ENCODE peak calls at places on chromosomes 4 and X, in four cellular contexts. N, U, D and R are unnamed samples. For H3K4me1 and H3K27me3, the result is how much of the 10 kb centered on the place peaks cover.

GRCh38 chrX:70042399-70043371 is 7.1 kb downstream of the AWAT2 start:
- DNase-seq in N (peak), U (no peak), D (peak), R (peak)

GRCh38 chr4:4386736-4387392 is at the start of gene NSG1:
- DNase-seq in N (no peak), U (no peak), D (peak), R (no peak)

GRCh38 chr4:182144621-182145359 is 98.4 kb upstream of the TENM3 start:
- DNase-seq in N (no peak), U (no peak), D (no peak), R (no peak)

GRCh38 chr4:81756973-81757372 is 285.3 kb upstream of the RASGEF1B start:
- DNase-seq in N (no peak), U (no peak), D (no peak), R (no peak)

GRCh38 chr4:26217429-26217828 is 103.4 kb upstream of the RBPJ start:
- DNase-seq in N (no peak), U (no peak), D (no peak), R (no peak)

GRCh38 chrX:65723706-65724105 is 56.3 kb downstream of the MSN start:
- DNase-seq in N (no peak), U (no peak), D (no peak), R (no peak)

GRCh38 chr4:110087116-110087708 is 111.2 kb downstream of the ELOVL6 start:
- DNase-seq in N (no peak), U (no peak), D (no peak), R (no peak)

GRCh38 chr4:113740857-113741379 is 20.6 kb downstream of the CAMK2D start:
- DNase-seq in N (no peak), U (no peak), D (no peak), R (no peak)

GRCh38 chr4:41882622-41883347 is 52.4 kb upstream of the TMEM33 start:
- DNase-seq in N (no peak), U (no peak), D (peak), R (no peak)

GRCh38 chr4:78528327-78528726 is 23.2 kb upstream of the ANXA3 start:
- DNase-seq in N (no peak), U (no peak), D (no peak), R (no peak)

GRCh38 chr4:153781717-153782416 is 7.0 kb downstream of the SFRP2 start:
- DNase-seq in N (no peak), U (no peak), D (no peak), R (no peak)

GRCh38 chr4:55458164-55458563 is 62.4 kb downstream of the TMEM165 start:
- DNase-seq in N (no peak), U (no peak), D (no peak), R (no peak)

GRCh38 chr4:183600189-183600685 is 58.7 kb downstream of the RWDD4 start:
- DNase-seq in N (no peak), U (no peak), D (no peak), R (peak)

GRCh38 chr4:30821275-30821674 is 101.1 kb downstream of the PCDH7 start:
- DNase-seq in N (no peak), U (no peak), D (no peak), R (no peak)

GRCh38 chrX:12360389-12360788 is 222.1 kb downstream of the FRMPD4 start:
- DNase-seq in N (no peak), U (no peak), D (no peak), R (no peak)

GRCh38 chr4:73170518-73171198 is 87.9 kb downstream of the ANKRD17 start:
- DNase-seq in N (peak), U (no peak), D (no peak), R (no peak)

GRCh38 chr4:152643153-152644035 is 36.4 kb downstream of the TMEM154 start:
- DNase-seq in N (no peak), U (peak), D (no peak), R (no peak)

GRCh38 chr4:182486895-182487294 is 243.7 kb downstream of the TENM3 start:
- DNase-seq in N (no peak), U (no peak), D (no peak), R (no peak)

GRCh38 chr4:37685211-37685725 is 908 bp downstream of the RELL1 start:
- DNase-seq in N (no peak), U (peak), D (no peak), R (no peak)

GRCh38 chr4:174332741-174333493 is 49.2 kb downstream of the CEP44 start:
- DNase-seq in N (no peak), U (no peak), D (no peak), R (no peak)

GRCh38 chr4:1172228-1172851 is at the start of gene SPON2:
- DNase-seq in N (no peak), U (no peak), D (no peak), R (peak)

GRCh38 chrX:68726366-68726765 is 78.9 kb downstream of the STARD8 start:
- DNase-seq in N (no peak), U (no peak), D (no peak), R (no peak)

GRCh38 chr4:154877110-154877760 is 96.2 kb downstream of the RBM46 start:
- DNase-seq in N (no peak), U (no peak), D (no peak), R (no peak)

GRCh38 chr4:16665942-16666586 is 232.4 kb downstream of the LDB2 start:
- DNase-seq in N (no peak), U (no peak), D (no peak), R (no peak)

GRCh38 chr4:16667464-16667863 is 231.0 kb downstream of the LDB2 start:
- DNase-seq in N (no peak), U (no peak), D (no peak), R (no peak)

GRCh38 chr4:16659694-16660093 is 238.8 kb downstream of the LDB2 start:
- DNase-seq in N (no peak), U (no peak), D (no peak), R (no peak)

GRCh38 chr4:16661813-16662212 is 236.6 kb downstream of the LDB2 start:
- DNase-seq in N (no peak), U (no peak), D (no peak), R (no peak)

DNA sequence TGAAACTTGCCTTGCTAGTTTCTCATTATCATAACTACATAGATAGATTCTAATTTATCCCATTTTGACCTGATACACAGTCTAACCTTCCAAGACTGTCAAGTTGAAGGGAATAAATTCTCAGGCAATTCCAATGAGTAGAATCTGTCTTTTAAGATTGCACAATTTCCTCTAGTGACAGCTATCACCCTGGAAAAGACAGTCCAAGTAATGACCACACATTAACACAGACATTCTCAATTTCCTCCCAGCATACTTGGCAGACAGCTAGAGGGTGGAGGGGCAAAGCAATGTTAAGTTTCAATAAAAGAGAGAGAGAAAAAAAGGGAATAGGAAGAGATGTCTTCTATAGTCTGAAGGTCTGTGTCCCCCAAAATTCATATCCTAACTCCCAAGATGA is 234.7 kb downstream of the LDB2 start:
- DNase-seq in N (no peak), U (no peak), D (no peak), R (no peak)
- TF ChIP-seq POLR2AphosphoS5 in N (no peak), U (no peak), D (no peak), R (no peak)

GRCh38 chr4:70397580-70397979 is at the start of gene OPRPN:
- DNase-seq in N (no peak), U (no peak), D (no peak), R (no peak)

DNA sequence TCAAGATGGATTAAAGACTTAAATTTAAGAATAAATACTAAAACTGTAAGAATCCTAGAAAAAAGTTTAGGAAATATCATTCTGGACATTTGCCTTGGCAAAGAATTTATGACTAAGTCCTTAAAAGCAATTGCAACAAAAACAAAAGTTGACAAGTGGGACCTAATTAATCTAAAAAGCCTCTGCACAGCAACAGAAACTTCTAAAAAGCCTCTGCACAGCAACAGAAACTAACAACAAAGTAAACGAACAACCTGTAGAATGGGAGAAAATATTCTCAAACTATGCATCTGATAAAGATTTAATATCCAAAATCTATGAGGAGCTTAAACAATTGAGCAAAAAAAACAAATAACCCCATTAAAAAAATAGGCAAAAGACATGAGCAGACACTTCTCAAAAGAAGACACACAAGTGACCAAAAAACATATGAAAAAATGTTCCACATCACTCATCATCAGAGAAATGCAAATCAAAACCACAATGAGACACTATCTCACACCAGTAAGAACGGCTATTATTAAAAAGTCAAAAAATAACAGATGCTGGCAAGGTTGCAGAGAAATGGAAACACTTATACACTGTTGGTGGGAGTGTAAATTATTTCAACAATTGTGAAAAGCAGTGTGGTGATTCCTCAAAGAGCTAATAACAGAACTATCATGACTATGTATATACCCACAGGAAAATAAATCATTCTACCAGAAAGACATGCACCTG is 5.5 kb upstream of the OPRPN start:
- DNase-seq in N (no peak), U (no peak), D (no peak), R (no peak)
- H3K4me1 ChIP-seq in N (under half), U (under half), D (under half), R (under half)

GRCh38 chr4:138689182-138689546 is 326.4 kb upstream of the NOCT start:
- DNase-seq in N (no peak), U (no peak), D (no peak), R (peak)

GRCh38 chr4:138689593-138689992 is 326.0 kb upstream of the NOCT start:
- DNase-seq in N (no peak), U (no peak), D (no peak), R (peak)

GRCh38 chr4:138681000-138681604 is 334.5 kb upstream of the NOCT start:
- DNase-seq in N (peak), U (peak), D (peak), R (no peak)

GRCh38 chr4:138688531-138689181 is 326.9 kb upstream of the NOCT start:
- DNase-seq in N (no peak), U (no peak), D (no peak), R (no peak)

DNA sequence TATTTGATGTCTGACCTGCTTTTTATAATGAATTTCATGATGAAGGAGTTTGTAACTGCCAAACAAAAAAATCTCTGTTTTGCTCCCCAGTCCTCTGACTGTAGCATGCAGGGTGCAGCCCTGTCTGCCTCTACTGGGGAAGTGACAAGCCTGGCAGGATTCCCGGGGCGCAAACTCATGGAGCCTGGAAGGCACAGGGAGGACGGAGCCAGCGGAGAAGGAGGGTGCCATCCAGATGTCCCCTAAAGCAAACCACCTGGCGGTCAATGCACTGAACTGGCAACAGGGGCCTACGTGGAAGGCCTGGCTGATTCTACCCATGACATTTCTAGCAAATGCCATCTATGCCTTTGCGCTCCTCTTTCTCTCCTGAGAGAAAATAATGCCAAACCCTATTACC is 329.5 kb upstream of the NOCT start:
- DNase-seq in N (no peak), U (no peak), D (no peak), R (peak)
- H3K27me3 ChIP-seq in N (under half), U (under half), D (under half), R (under half)

DNA sequence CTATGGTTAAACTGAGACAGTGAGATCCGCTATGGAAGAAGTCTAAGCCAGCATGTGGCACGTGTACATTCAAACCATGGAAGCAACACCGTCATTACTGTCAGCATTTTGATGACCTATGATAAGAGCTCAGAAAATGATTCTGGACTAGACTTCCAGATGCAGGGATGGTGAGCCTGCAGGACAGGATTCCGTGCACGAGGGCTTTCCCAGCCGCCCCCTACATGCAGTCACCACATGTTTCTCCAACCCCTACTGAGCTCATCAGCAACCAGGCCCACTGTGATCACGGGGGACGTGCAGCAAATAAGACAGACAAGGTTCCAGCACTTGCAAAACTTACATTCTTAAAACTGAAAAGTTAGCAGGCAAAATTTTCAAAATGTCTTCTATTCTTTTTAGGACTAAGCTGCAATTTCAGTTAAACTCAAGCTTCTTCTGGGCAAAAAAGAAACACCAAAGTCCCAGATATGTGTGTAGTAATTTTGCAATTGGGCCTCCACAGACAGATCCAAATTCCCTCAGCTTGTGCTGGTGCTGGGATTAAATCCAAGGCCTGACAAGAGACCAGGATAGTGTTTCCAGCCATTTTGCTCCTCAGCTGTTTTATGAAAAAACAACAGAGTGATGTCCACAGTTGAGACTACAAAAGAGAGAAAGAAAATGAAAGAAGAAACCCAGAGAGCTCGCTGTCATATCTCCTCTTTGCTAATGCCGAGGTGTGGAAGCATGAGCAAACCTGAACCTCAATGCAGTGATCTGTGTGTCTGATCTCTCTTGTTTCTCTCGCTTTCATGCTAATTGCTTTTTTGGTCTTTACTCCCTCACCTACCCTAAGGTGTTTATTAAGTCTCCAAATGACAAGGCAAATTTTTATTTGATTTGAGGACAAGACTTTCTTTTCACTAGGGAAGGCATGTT is 118.2 kb downstream of the AFAP1 start:
- DNase-seq in N (no peak), U (no peak), D (no peak), R (no peak)
- TF ChIP-seq POLR2AphosphoS5 in N (no peak), U (no peak), D (no peak), R (no peak)

DNA sequence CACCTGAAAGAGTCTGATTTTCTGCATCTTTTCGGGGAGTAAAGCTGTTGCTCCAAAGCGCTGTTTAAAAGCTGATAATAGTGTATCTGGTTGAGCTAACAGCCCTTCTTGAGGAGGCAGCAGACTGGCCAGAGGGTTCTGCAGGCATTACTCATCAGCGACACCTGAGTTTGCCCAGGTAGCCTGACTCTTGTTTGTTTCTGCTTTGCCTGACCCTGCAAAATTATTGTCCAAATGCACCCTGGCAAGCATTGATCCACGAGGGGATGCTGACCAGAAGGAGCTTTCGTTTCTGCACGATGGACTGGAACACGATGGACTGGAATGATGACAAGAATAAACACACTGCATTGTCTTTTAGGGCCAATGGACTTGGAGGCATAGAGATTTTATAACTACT is 6.2 kb downstream of the CD99 start:
- DNase-seq in N (no peak), U (no peak), D (no peak), R (no peak)
- H3K4me1 ChIP-seq in N (under half), U (half or more), D (under half), R (half or more)

DNA sequence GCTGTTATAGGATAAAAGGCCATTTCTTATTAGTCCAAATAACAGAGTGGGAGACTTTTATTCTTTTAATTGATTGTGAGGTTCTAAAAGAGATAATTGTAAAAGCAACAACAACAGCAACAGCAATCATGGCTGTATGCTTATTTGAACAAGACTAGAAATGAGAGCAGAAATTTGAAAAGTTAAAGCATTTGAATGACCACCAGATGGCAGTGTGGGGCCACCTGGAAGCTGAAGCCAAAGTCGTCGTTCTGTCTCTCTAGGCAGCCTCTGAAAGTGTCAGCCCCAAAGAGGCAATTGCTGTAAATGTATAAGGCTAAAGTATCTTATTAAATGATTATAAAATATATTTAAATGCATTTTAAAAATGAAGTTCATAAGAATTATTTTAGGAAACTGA is 42.2 kb downstream of the SH2D1A start:
- DNase-seq in N (no peak), U (peak), D (peak), R (no peak)
- H3K27me3 ChIP-seq in N (under half), U (under half), D (under half), R (under half)

GRCh38 chr4:118279920-118280432 is 72.8 kb downstream of the PRSS12 start:
- DNase-seq in N (no peak), U (no peak), D (no peak), R (no peak)
- TF ChIP-seq POLR2AphosphoS5 in N (no peak), U (no peak), D (no peak), R (no peak)